ENCODE peak calls at places on chromosomes 5 and 9, in six cellular contexts. P, K, N, O, H and M are unnamed samples.

GRCh38 chr5:34523382-34523716 is 132.8 kb upstream of the RAI14 start:
- DNase-seq in P (no peak), K (no peak), N (no peak), O (no peak), H (no peak), M (no peak)

GRCh38 chr9:121269030-121269887 is 1.3 kb downstream of the GSN start:
- DNase-seq in P (no peak), K (peak), N (peak), O (no peak), H (no peak), M (no peak)

GRCh38 chr5:125274938-125275759 is 528.7 kb upstream of the ZNF608 start:
- DNase-seq in P (peak), K (no peak), N (no peak), O (no peak), H (no peak), M (no peak)

GRCh38 chr5:173291722-173292658 is 36.2 kb downstream of the STC2 start:
- DNase-seq in P (no peak), K (peak), N (peak), O (no peak), H (no peak), M (no peak)

GRCh38 chr5:158456756-158457155 is 597.8 kb upstream of the CLINT1 start:
- DNase-seq in P (peak), K (no peak), N (no peak), O (peak), H (no peak), M (peak)

GRCh38 chr9:76423216-76424177 is 29.3 kb upstream of the RFK start:
- DNase-seq in P (no peak), K (no peak), N (no peak), O (no peak), H (no peak), M (no peak)

GRCh38 chr9:33447404-33448158 is at the start of gene AQP3:
- DNase-seq in P (no peak), K (peak), N (peak), O (no peak), H (peak), M (no peak)

GRCh38 chr5:171850354-171850947 is 64.8 kb downstream of the SMIM23 start:
- DNase-seq in P (no peak), K (peak), N (peak), O (no peak), H (no peak), M (no peak)

GRCh38 chr5:81247441-81247972 is 14.4 kb downstream of the CKMT2 start:
- DNase-seq in P (peak), K (no peak), N (no peak), O (peak), H (no peak), M (no peak)

GRCh38 chr5:12141496-12141895 is 237.2 kb upstream of the CTNND2 start:
- DNase-seq in P (no peak), K (no peak), N (no peak), O (no peak), H (no peak), M (no peak)

GRCh38 chr9:124260769-124261603 is 3.2 kb downstream of the NEK6 start:
- DNase-seq in P (no peak), K (no peak), N (peak), O (no peak), H (no peak), M (peak)

GRCh38 chr9:129208191-129209091 is 30.4 kb upstream of the IER5L start:
- DNase-seq in P (no peak), K (peak), N (peak), O (no peak), H (no peak), M (no peak)

GRCh38 chr9:128151343-128152132 is 2.3 kb downstream of the LCN2 start:
- DNase-seq in P (no peak), K (no peak), N (peak), O (no peak), H (peak), M (no peak)

GRCh38 chr9:73152445-73152844 is 780 bp downstream of the ANXA1 start:
- DNase-seq in P (no peak), K (peak), N (no peak), O (no peak), H (no peak), M (no peak)

GRCh38 chr9:93062364-93062763 is 3.9 kb downstream of the SUSD3 start:
- DNase-seq in P (no peak), K (peak), N (peak), O (no peak), H (peak), M (no peak)

GRCh38 chr5:116754556-116754955 is 179.9 kb upstream of the SEMA6A start:
- DNase-seq in P (no peak), K (peak), N (no peak), O (no peak), H (no peak), M (no peak)

GRCh38 chr9:18260527-18260926 is 213.4 kb upstream of the ADAMTSL1 start:
- DNase-seq in P (peak), K (no peak), N (no peak), O (no peak), H (no peak), M (no peak)

GRCh38 chr5:68478306-68479091 is 262.9 kb downstream of the PIK3R1 start:
- DNase-seq in P (no peak), K (no peak), N (no peak), O (no peak), H (no peak), M (no peak)

GRCh38 chr9:111250836-111251452 is 79.1 kb downstream of the OR2K2 start:
- DNase-seq in P (no peak), K (no peak), N (no peak), O (no peak), H (no peak), M (no peak)

GRCh38 chr5:108615216-108615615 is 132.5 kb upstream of the FER start:
- DNase-seq in P (peak), K (no peak), N (no peak), O (peak), H (no peak), M (no peak)

GRCh38 chr5:80239680-80240367 is 16.0 kb downstream of the SERINC5 start:
- DNase-seq in P (no peak), K (no peak), N (no peak), O (no peak), H (no peak), M (no peak)

GRCh38 chr5:180142824-180143610 is 66.0 kb downstream of the RASGEF1C start:
- DNase-seq in P (no peak), K (no peak), N (no peak), O (no peak), H (no peak), M (no peak)

GRCh38 chr9:133643978-133644760 is 8.0 kb downstream of the DBH start:
- DNase-seq in P (no peak), K (no peak), N (no peak), O (no peak), H (peak), M (no peak)

GRCh38 chr5:51734677-51735076 is 351.4 kb downstream of the ISL1 start:
- DNase-seq in P (no peak), K (no peak), N (no peak), O (no peak), H (no peak), M (no peak)

GRCh38 chr9:137519553-137519952 is 30.6 kb downstream of the PNPLA7 start:
- DNase-seq in P (no peak), K (no peak), N (no peak), O (no peak), H (no peak), M (no peak)

GRCh38 chr5:28766565-28767158 is 1728.3 kb upstream of the CDH9 start:
- DNase-seq in P (peak), K (peak), N (no peak), O (no peak), H (no peak), M (no peak)
- TF ChIP-seq CTCF in P (no peak), K (no peak), N (peak), O (peak), H (peak), M (no peak)

GRCh38 chr5:83925952-83926351 is 205.3 kb upstream of the HAPLN1 start:
- DNase-seq in P (no peak), K (no peak), N (peak), O (no peak), H (no peak), M (no peak)
- TF ChIP-seq CTCF in P (no peak), K (no peak), N (no peak), O (no peak), H (no peak), M (no peak)

GRCh38 chr9:130635306-130635705 is 29.1 kb upstream of the PRDM12 start:
- DNase-seq in P (no peak), K (no peak), N (no peak), O (no peak), H (no peak), M (no peak)
- TF ChIP-seq CTCF in P (no peak), K (no peak), N (no peak), O (no peak), H (no peak), M (no peak)

GRCh38 chr9:6833518-6834192 is 75.9 kb downstream of the KDM4C start:
- DNase-seq in P (no peak), K (no peak), N (no peak), O (no peak), H (no peak), M (no peak)

GRCh38 chr9:6827370-6827949 is 69.7 kb downstream of the KDM4C start:
- DNase-seq in P (peak), K (peak), N (peak), O (peak), H (no peak), M (no peak)

GRCh38 chr9:6834306-6834705 is 76.5 kb downstream of the KDM4C start:
- DNase-seq in P (no peak), K (no peak), N (no peak), O (no peak), H (no peak), M (no peak)

GRCh38 chr9:6829027-6829426 is 71.3 kb downstream of the KDM4C start:
- DNase-seq in P (no peak), K (peak), N (no peak), O (no peak), H (no peak), M (no peak)
- TF ChIP-seq CTCF in P (peak), K (no peak), N (peak), O (peak), H (no peak), M (no peak)

GRCh38 chr9:99821187-99822095 is at the start of gene NR4A3:
- DNase-seq in P (peak), K (peak), N (peak), O (peak), H (peak), M (peak)
- TF ChIP-seq CTCF in P (peak), K (no peak), N (peak), O (peak), H (peak), M (peak)

DNA sequence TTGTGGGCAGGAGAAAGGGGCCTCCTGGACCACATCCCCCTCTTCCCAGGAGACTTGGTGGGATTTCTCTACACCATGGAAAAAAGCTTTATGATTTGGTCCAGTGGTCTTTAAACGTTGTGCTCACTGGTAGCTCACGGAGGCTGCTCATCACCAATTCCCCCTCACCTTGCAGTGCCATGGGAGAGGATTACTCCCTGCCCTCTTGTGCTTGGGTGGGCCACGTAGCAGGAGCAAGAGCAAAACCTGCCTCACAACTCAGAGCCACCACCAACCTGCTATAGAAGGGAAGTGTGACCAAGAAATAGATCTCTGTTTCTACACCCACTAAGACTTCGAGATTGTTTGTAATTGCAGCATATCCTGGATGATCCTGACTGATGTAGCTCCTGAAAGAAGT is 42.2 kb upstream of the N4BP3 start:
- DNase-seq in P (no peak), K (no peak), N (no peak), O (no peak), H (no peak), M (no peak)
- TF ChIP-seq CTCF in P (no peak), K (no peak), N (no peak), O (no peak), H (no peak), M (no peak)

GRCh38 chr9:24738421-24738961 is 192.8 kb upstream of the IZUMO3 start:
- DNase-seq in P (no peak), K (no peak), N (no peak), O (no peak), H (no peak), M (no peak)
- TF ChIP-seq CTCF in P (no peak), K (no peak), N (no peak), O (no peak), H (no peak), M (no peak)

GRCh38 chr5:26323794-26324193 is 714.6 kb downstream of the CDH9 start:
- DNase-seq in P (no peak), K (no peak), N (no peak), O (no peak), H (no peak), M (no peak)

GRCh38 chr5:26326153-26326759 is 712.1 kb downstream of the CDH9 start:
- DNase-seq in P (no peak), K (no peak), N (no peak), O (no peak), H (no peak), M (no peak)

GRCh38 chr5:26329562-26330189 is 708.7 kb downstream of the CDH9 start:
- DNase-seq in P (no peak), K (peak), N (no peak), O (no peak), H (no peak), M (no peak)
- TF ChIP-seq CTCF in P (peak), K (peak), N (peak), O (no peak), H (peak), M (no peak)